ENCODE peak calls at places on chromosomes 4 and X, in ten cellular contexts. L is fibroblast of lung; X is mesenteric fat pad; O is amygdala; E is NCI-H1092 treated with DMSO at 0.1 percent for 48 hours; T is RPMI7951; D is stimulated activated CD8-positive, alpha-beta memory T cell treated with anti-CD3 and anti-CD28 coated beads, Interleukin-7, amount 100 ng/mL, for 1 hour; K is ecto neural progenitor cell; A is heart right ventricle; M is CD4-positive, alpha-beta T cell. I is an unnamed sample.

GRCh38 chr4:12203945-12204344 is 775.3 kb upstream of the HS3ST1 start:
- DNase-seq in M (no peak), E (no peak), A (no peak), K (no peak), O (no peak), L (no peak), T (no peak), D (no peak), X (no peak), I (no peak)

GRCh38 chrX:96909291-96909690 is 25.6 kb downstream of the RPA4 start:
- DNase-seq in K (no peak), E (no peak), A (no peak), X (no peak), T (no peak), L (peak; percentile 68), M (no peak), D (no peak), O (no peak), I (no peak)

GRCh38 chr4:41209187-41209586 is 5.2 kb downstream of the APBB2 start:
- DNase-seq in A (no peak), L (peak; percentile 62), E (no peak), D (no peak), T (peak; percentile 38), O (no peak), X (no peak), K (no peak), M (no peak), I (no peak)

GRCh38 chrX:152898442-152898841 is 575 bp downstream of the ZNF185 start:
- DNase-seq in T (no peak), M (no peak), D (no peak), X (no peak), A (no peak), E (no peak), L (no peak), O (no peak), K (no peak), I (no peak)

GRCh38 chr4:108160741-108161352 is 7.9 kb downstream of the LEF1 start:
- DNase-seq in T (no peak), K (no peak), M (no peak), E (no peak), O (no peak), X (no peak), D (no peak), L (no peak), A (no peak), I (no peak)

GRCh38 chr4:1090465-1091440 is 22.6 kb downstream of the RNF212 start:
- DNase-seq in A (no peak), E (no peak), O (no peak), T (no peak), L (no peak), K (no peak), X (peak; percentile 62), M (no peak), D (no peak), I (no peak)

GRCh38 chr4:8381814-8382581 is 58.5 kb downstream of the ACOX3 start:
- DNase-seq in M (no peak), O (no peak), T (no peak), X (no peak), A (no peak), E (no peak), D (no peak), L (no peak), K (no peak), I (no peak)

GRCh38 chr4:144709793-144710525 is 64.0 kb downstream of the HHIP start:
- DNase-seq in L (peak; percentile 89), O (peak; percentile 22), A (peak; percentile 18), E (no peak), M (no peak), X (no peak), D (no peak), T (peak; percentile 79), K (no peak), I (no peak)

GRCh38 chrX:154401918-154402621 is 3.9 kb downstream of the RPL10 start:
- DNase-seq in T (no peak), A (no peak), D (no peak), X (no peak), L (no peak), O (no peak), E (peak; percentile 81), M (no peak), K (no peak), I (no peak)

GRCh38 chr4:153651961-153652784 is 31.9 kb upstream of the TLR2 start:
- DNase-seq in M (no peak), O (no peak), X (no peak), D (no peak), T (no peak), L (no peak), A (no peak), K (no peak), E (no peak), I (no peak)

GRCh38 chrX:23383411-23383810 is 48.8 kb downstream of the PTCHD1 start:
- DNase-seq in O (no peak), T (peak; percentile 15), E (no peak), M (no peak), L (peak; percentile 81), X (no peak), A (no peak), D (no peak), K (no peak), I (no peak)

GRCh38 chrX:56564921-56565861 is 1.8 kb downstream of the UBQLN2 start:
- DNase-seq in L (peak; percentile 6), O (peak; percentile 5), E (peak; percentile 38), K (no peak), T (peak; percentile 16), D (no peak), A (no peak), X (no peak), M (no peak), I (no peak)

GRCh38 chrX:19592952-19593351 is 77.6 kb upstream of the MAP3K15 start:
- DNase-seq in T (no peak), L (no peak), E (no peak), D (no peak), O (no peak), X (no peak), M (no peak), K (no peak), A (no peak), I (no peak)

GRCh38 chrX:114999906-115000305 is 17.5 kb downstream of the IL13RA2 start:
- DNase-seq in T (no peak), D (no peak), L (no peak), E (no peak), K (no peak), M (no peak), A (no peak), O (no peak), X (no peak), I (no peak)

GRCh38 chr4:133719098-133719497 is 482.5 kb downstream of the PABPC4L start:
- DNase-seq in D (no peak), A (no peak), T (no peak), X (no peak), O (no peak), E (no peak), L (no peak), M (no peak), K (no peak), I (no peak)

GRCh38 chr4:180058731-180059215 is 2184.4 kb upstream of the TENM3 start:
- DNase-seq in E (peak; percentile 20), A (peak; percentile 5), O (peak; percentile 37), K (peak; percentile 75), L (peak; percentile 68), M (no peak), D (no peak), T (peak; percentile 7), X (no peak), I (peak; percentile 20)

I was measured in HTR-8/SVneo.